ENCODE peak calls at places on chromosome 3, in ten cellular contexts. P is prostate gland, O is ovary, A is A673, W is sigmoid colon, D is tibial artery, K is heart right ventricle, G is GM23338, R is uterus, Q is PC-9. H is an unnamed sample. For H3K4me1, the result is how much of the 10 kb centered on the place peaks cover.

GRCh38 chr3:47867451-47868017 is 64.6 kb downstream of the DHX30 start:
- DNase-seq in K (no peak), W (no peak), R (no peak), G (no peak), O (no peak), P (no peak), D (no peak), Q (no peak), A (no peak), H (no peak)

GRCh38 chr3:45557471-45557870 is 37.1 kb upstream of the LIMD1 start:
- DNase-seq in P (no peak), R (no peak), G (no peak), K (no peak), Q (no peak), A (no peak), O (no peak), D (no peak), W (peak), H (no peak)

GRCh38 chr3:67648701-67649100 is 5.7 kb downstream of the SUCLG2 start:
- DNase-seq in G (no peak), R (no peak), K (no peak), Q (no peak), O (no peak), D (no peak), W (no peak), A (no peak), P (no peak), H (no peak)

GRCh38 chr3:18837137-18837536 is 311.2 kb upstream of the KCNH8 start:
- DNase-seq in O (no peak), K (no peak), Q (no peak), D (no peak), W (no peak), G (peak), P (no peak), A (no peak), R (no peak), H (no peak)

GRCh38 chr3:134682196-134682880 is 31.5 kb upstream of the KY start:
- DNase-seq in A (no peak), R (no peak), P (no peak), Q (no peak), D (no peak), O (no peak), K (no peak), W (no peak), G (no peak), H (no peak)

GRCh38 chr3:161851941-161852566 is 355.4 kb downstream of the OTOL1 start:
- DNase-seq in A (peak), G (peak), W (peak), P (no peak), O (no peak), D (no peak), R (peak), Q (no peak), K (peak), H (peak)

GRCh38 chr3:12287727-12288465 is 974 bp upstream of the PPARG start:
- DNase-seq in R (peak), W (no peak), K (peak), A (no peak), Q (no peak), G (peak), D (peak), O (peak), P (peak), H (peak)

GRCh38 chr3:142501004-142501926 is 53.4 kb upstream of the XRN1 start:
- DNase-seq in A (no peak), Q (peak), G (no peak), K (no peak), P (no peak), W (no peak), O (no peak), D (no peak), R (no peak), H (no peak)

GRCh38 chr3:35295875-35296274 is 343.4 kb upstream of the ARPP21 start:
- DNase-seq in G (no peak), D (no peak), K (no peak), Q (no peak), A (no peak), R (no peak), P (no peak), W (no peak), O (no peak), H (no peak)

GRCh38 chr3:13353936-13354542 is 66.1 kb downstream of the NUP210 start:
- DNase-seq in R (no peak), W (no peak), A (no peak), P (no peak), K (no peak), O (no peak), Q (no peak), G (no peak), D (no peak), H (no peak)

DNA sequence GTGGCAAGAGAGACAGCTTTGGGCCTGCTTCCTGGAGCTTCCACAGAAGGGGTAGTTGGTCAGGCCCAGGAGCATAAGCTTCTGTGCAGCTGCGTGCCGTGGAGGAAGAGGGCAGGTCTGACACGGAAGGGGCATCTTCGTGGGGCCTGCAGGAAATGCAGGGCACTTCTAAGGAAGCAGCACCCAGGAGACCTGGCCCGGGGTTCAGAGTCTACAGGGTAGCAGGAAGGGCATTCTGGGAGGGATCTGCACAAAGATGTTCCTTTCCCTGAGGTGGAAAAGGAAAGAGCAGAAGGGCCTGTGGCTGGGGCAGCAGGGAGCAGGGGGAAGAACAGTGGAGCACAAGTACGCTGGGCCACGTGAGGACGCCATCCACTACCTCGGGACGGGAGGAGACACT is 85.1 kb downstream of the DNAJB8 start:
- DNase-seq in G (no peak), Q (no peak), A (no peak), K (no peak), R (no peak), D (no peak), O (no peak), W (no peak), P (no peak), H (peak)
- H3K27ac ChIP-seq in G (no peak), Q (no peak), A (no peak), K (no peak), R (peak), D (peak), O (no peak), W (peak), P (peak), H (peak)

GRCh38 chr3:195159819-195160175 is 111.2 kb downstream of the XXYLT1 start:
- DNase-seq in R (no peak), Q (no peak), W (no peak), O (no peak), A (no peak), P (no peak), D (no peak), K (no peak), G (no peak), H (no peak)
- H3K4me1 ChIP-seq in R (under half), Q (under half), W (under half), O (under half), A (under half), P (under half), D (under half), K (under half), G (under half), H (under half)

GRCh38 chr3:73572371-73572770 is 52.4 kb downstream of the PDZRN3 start:
- DNase-seq in D (no peak), O (no peak), P (peak), A (no peak), K (no peak), Q (no peak), W (no peak), G (no peak), R (no peak), H (no peak)
- H3K27ac ChIP-seq in D (no peak), O (no peak), P (no peak), A (no peak), K (no peak), Q (no peak), W (peak), G (no peak), R (peak), H (no peak)

GRCh38 chr3:71053495-71053894 is 530.0 kb downstream of the FOXP1 start:
- DNase-seq in R (no peak), G (no peak), D (no peak), O (no peak), K (no peak), Q (no peak), A (no peak), P (no peak), W (no peak), H (no peak)

GRCh38 chr3:71056327-71056726 is 527.2 kb downstream of the FOXP1 start:
- DNase-seq in O (no peak), W (no peak), D (no peak), R (no peak), G (no peak), A (no peak), K (no peak), P (no peak), Q (no peak), H (no peak)

GRCh38 chr3:71055602-71056001 is 527.9 kb downstream of the FOXP1 start:
- DNase-seq in R (no peak), A (no peak), K (no peak), D (no peak), W (no peak), Q (no peak), O (no peak), G (no peak), P (peak), H (no peak)

GRCh38 chr3:71052725-71053124 is 530.8 kb downstream of the FOXP1 start:
- DNase-seq in G (no peak), W (no peak), P (no peak), A (no peak), D (no peak), Q (no peak), O (no peak), R (no peak), K (peak), H (no peak)

GRCh38 chr3:71054312-71054711 is 529.2 kb downstream of the FOXP1 start:
- DNase-seq in A (no peak), W (no peak), O (no peak), P (no peak), Q (no peak), G (no peak), R (no peak), K (no peak), D (no peak), H (no peak)
- H3K4me1 ChIP-seq in A (half or more), W (under half), O (under half), P (under half), Q (under half), G (half or more), R (under half), K (half or more), D (half or more), H (under half)

DNA sequence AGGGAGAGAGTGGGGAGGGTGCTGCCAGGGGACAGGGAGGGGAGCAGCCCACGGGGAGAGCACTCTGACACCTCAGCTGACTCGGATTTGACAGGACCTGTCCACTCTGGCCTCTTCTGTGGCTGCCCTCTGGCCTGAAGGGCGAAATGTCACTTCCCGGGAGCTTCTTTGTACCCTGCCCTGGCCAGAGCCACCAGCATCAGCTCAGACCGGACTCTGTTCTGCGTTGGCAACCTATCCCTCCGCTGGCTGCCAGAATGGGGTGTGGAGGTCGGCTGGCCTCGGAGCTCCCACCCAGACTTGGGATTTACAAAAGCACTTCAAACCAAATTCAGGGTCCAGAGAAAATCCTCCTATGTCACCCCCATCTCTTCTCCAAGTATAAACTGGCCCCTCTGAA is 336.7 kb upstream of the FRG2C start:
- DNase-seq in G (no peak), O (no peak), R (no peak), D (no peak), A (no peak), K (no peak), W (no peak), Q (no peak), P (no peak), H (no peak)
- H3K27ac ChIP-seq in G (no peak), O (no peak), R (no peak), D (no peak), A (no peak), K (no peak), W (no peak), Q (no peak), P (no peak), H (no peak)

DNA sequence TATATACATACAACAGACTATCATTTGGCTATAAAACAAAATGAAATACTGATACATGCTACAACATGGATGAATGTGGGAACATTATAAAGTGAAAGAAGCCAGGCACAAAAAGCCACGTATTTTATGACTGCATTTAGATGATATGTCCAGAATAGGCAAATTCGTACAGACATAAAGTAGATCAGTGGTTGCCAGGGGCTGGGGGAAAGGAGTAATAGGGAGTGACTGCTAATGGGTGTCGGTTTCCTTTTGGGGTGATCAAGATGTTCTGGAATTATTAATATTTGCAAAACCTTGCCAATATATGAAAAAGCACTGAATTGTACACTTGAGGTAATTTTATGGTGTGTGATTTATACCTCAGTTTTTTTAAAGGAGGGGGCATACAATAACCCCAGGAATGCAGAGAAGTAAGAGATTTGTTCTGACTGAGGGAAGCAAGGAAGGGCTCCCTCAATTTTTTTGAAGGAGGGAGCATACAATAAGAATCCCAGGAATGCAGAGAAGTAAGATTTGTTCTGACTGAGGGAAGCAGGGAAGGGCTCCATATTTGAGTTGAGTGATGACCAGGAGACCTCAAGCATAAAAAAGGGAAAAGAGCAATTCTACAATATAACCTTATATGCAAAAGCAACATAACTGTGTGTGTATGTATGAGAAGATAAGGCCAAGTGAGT is 6.2 kb downstream of the PSMD6 start:
- DNase-seq in D (no peak), P (no peak), K (no peak), A (no peak), O (no peak), R (no peak), Q (no peak), G (no peak), W (no peak), H (no peak)
- H3K4me1 ChIP-seq in D (under half), P (under half), K (under half), A (under half), O (under half), R (under half), Q (under half), G (under half), W (under half), H (under half)

DNA sequence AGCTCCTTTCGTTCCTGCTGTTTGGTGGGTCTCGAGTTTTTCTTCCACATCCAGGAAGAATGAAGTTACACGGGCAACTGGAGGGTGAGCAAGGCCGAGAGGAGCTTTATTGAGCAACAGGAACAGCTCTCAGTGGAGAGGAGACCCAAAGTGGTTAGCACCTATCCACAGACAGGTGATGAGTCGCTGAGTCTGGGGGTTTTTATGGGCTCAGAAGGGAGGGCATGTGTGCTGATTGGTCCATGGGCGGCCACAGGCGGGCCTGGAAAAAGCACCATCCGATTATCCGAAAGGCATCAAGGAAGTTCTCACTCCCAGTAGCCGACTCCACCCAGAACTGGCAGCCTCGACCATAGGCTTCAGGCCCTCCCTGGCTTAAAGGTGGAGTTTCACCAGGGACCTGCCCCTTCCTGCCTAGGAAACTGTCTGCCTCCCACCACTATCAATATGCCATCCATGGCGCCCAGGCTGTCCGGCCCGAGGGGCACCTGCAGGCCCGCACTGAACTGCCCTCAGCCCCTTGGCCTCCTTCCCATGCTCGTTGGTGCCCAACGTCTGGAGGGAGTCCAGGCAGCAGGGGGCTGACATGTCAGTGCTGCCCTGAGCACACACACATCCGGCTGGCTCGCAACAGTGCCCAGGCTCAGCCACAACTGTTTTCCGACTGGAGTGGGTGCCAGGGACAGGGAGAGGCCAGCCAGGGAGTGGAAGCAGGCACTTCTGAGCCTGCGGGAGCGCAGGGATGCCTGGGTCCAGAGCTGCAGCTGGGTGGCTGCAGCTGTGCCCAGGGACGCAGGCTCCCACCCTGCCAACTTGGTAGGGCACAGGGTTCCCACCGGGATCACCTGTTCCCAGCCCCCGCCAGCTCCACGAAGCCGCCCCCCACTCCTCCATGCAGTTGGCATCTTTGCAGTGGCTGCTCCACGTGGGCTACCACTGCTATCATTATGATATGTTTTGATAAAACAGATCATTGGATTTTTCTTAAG is 170.2 kb downstream of the FNDC3B start:
- DNase-seq in D (peak), Q (no peak), G (no peak), A (no peak), K (peak), O (no peak), R (no peak), P (no peak), W (peak), H (peak)
- H3K27ac ChIP-seq in D (peak), Q (no peak), G (peak), A (no peak), K (peak), O (no peak), R (peak), P (no peak), W (peak), H (peak)

GRCh38 chr3:65950340-65951326 is 88.1 kb downstream of the MAGI1 start:
- DNase-seq in W (no peak), R (no peak), O (no peak), P (no peak), K (no peak), G (peak), A (peak), Q (no peak), D (no peak), H (no peak)
- H3K4me1 ChIP-seq in W (under half), R (under half), O (under half), P (under half), K (half or more), G (half or more), A (half or more), Q (half or more), D (half or more), H (under half)

GRCh38 chr3:51673802-51674654 is 3.0 kb downstream of the TEX264 start:
- DNase-seq in A (no peak), O (peak), D (peak), P (no peak), W (peak), K (no peak), R (no peak), Q (no peak), G (no peak), H (no peak)

GRCh38 chr3:51671090-51672082 is at the start of gene TEX264:
- DNase-seq in W (peak), Q (peak), G (peak), R (peak), K (peak), A (peak), D (peak), P (peak), O (peak), H (peak)

GRCh38 chr3:51675201-51675611 is 4.2 kb downstream of the TEX264 start:
- DNase-seq in O (no peak), A (no peak), K (no peak), R (no peak), P (no peak), D (peak), Q (no peak), G (no peak), W (peak), H (no peak)

GRCh38 chr3:51672083-51672475 is 1.0 kb downstream of the TEX264 start:
- DNase-seq in G (no peak), K (no peak), W (no peak), A (no peak), D (no peak), R (no peak), Q (no peak), O (no peak), P (no peak), H (no peak)

DNA sequence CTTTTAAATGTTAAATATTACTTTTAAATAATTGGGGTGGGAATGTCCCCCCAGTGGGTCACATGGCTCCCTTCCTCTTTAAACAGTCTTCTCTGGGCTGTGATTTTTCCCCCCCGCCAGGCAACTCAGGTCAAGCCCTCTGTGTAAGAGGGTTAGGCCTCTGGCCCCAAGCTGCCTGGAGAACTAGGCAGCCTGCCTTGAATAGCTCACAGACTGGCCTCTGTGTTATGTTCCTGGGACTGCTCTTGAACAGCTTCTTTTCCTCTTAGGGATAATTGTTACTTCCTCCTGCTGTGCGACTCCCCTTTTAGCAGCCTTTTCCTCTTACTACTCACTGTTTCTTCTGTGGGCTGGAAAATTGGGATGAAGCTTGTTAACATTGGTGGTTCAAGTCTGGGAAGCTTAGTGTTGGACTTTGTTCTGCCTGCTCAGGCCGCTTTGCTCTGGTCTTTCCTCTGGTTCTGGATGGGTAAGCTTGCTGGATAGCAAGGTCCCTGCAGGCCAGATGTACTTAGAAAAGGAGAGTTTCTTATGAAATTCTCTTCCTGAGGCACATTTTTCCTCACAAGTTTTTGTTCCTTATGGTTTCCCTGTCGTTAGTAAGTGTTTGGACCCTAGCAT is 2.2 kb downstream of the TEX264 start:
- DNase-seq in Q (no peak), A (peak), K (no peak), D (peak), P (no peak), G (no peak), W (peak), O (no peak), R (no peak), H (no peak)
- H3K27ac ChIP-seq in Q (no peak), A (no peak), K (peak), D (no peak), P (no peak), G (no peak), W (no peak), O (no peak), R (no peak), H (no peak)